ENCODE peak calls at places on chromosomes 12 and 14, in ten cellular contexts. A, D, U, W, F, Y, Z, E, V and S are unnamed samples. For H3K9me3 and H3K4me1, the result is how much of the 10 kb centered on the place peaks cover.

GRCh38 chr12:31491819-31492598 is 98.9 kb downstream of the DENND5B start:
- DNase-seq in V (peak), Z (no peak), U (no peak), D (no peak), A (peak), E (no peak), F (no peak), Y (no peak), W (no peak), S (no peak)

GRCh38 chr14:44369401-44370123 is 137.5 kb downstream of the FSCB start:
- DNase-seq in Z (no peak), A (no peak), F (no peak), D (no peak), U (no peak), E (no peak), W (no peak), Y (no peak), V (no peak), S (no peak)

GRCh38 chr14:64817631-64818030 is 62.1 kb downstream of the SPTB start:
- DNase-seq in D (no peak), V (no peak), W (no peak), U (no peak), E (no peak), F (no peak), A (peak), Y (no peak), Z (no peak), S (no peak)

GRCh38 chr12:13165578-13166120 is 30.9 kb upstream of the EMP1 start:
- DNase-seq in U (peak), W (no peak), F (peak), A (peak), E (peak), V (peak), Y (peak), Z (peak), D (peak), S (peak)

GRCh38 chr12:110699591-110700445 is 10.9 kb upstream of the HVCN1 start:
- DNase-seq in V (no peak), Y (no peak), W (no peak), E (no peak), U (no peak), D (peak), Z (peak), A (no peak), F (no peak), S (no peak)

GRCh38 chr12:95130096-95130495 is 56.7 kb upstream of the NR2C1 start:
- DNase-seq in E (peak), Z (no peak), F (no peak), Y (no peak), D (no peak), A (no peak), U (no peak), V (peak), W (no peak), S (no peak)

GRCh38 chr12:28568083-28568482 is 377.8 kb downstream of the CCDC91 start:
- DNase-seq in Y (no peak), D (no peak), W (no peak), A (peak), V (peak), E (no peak), F (no peak), U (no peak), Z (no peak), S (no peak)

GRCh38 chr14:75634848-75635247 is 25.8 kb downstream of the ERG28 start:
- DNase-seq in E (no peak), A (no peak), F (no peak), D (no peak), U (no peak), Z (no peak), Y (no peak), V (no peak), W (no peak), S (no peak)

GRCh38 chr14:89337912-89338311 is 79.1 kb downstream of the FOXN3 start:
- DNase-seq in Y (no peak), D (no peak), E (no peak), U (no peak), V (no peak), Z (peak), A (peak), F (no peak), W (no peak), S (no peak)

GRCh38 chr12:73517859-73518258 is 1019.8 kb upstream of the ATXN7L3B start:
- DNase-seq in Z (no peak), F (no peak), E (no peak), W (no peak), Y (no peak), U (no peak), V (no peak), D (no peak), A (no peak), S (no peak)

GRCh38 chr12:73514672-73515071 is 1023.0 kb upstream of the ATXN7L3B start:
- DNase-seq in W (no peak), A (no peak), U (no peak), Y (no peak), E (no peak), Z (no peak), D (no peak), V (no peak), F (no peak), S (no peak)
- H3K9me3 ChIP-seq in W (under half), A (under half), U (under half), Y (under half), E (under half), Z (under half), D (under half), V (under half), F (under half), S (under half)

GRCh38 chr12:122887817-122888212 is 8.1 kb downstream of the VPS37B start:
- DNase-seq in D (no peak), V (no peak), A (no peak), Z (no peak), F (no peak), U (no peak), Y (no peak), W (no peak), E (no peak), S (no peak)

GRCh38 chr12:122886161-122886560 is 9.8 kb downstream of the VPS37B start:
- DNase-seq in E (peak), W (no peak), D (no peak), Y (no peak), A (no peak), U (no peak), Z (no peak), F (no peak), V (no peak), S (no peak)

GRCh38 chr12:122884860-122885259 is 11.1 kb downstream of the VPS37B start:
- DNase-seq in Z (no peak), U (no peak), A (no peak), Y (no peak), E (no peak), F (no peak), W (no peak), D (no peak), V (no peak), S (no peak)

GRCh38 chr12:122888232-122888752 is 7.6 kb downstream of the VPS37B start:
- DNase-seq in Y (peak), W (no peak), E (peak), A (peak), D (peak), Z (no peak), U (no peak), V (peak), F (no peak), S (peak)

DNA sequence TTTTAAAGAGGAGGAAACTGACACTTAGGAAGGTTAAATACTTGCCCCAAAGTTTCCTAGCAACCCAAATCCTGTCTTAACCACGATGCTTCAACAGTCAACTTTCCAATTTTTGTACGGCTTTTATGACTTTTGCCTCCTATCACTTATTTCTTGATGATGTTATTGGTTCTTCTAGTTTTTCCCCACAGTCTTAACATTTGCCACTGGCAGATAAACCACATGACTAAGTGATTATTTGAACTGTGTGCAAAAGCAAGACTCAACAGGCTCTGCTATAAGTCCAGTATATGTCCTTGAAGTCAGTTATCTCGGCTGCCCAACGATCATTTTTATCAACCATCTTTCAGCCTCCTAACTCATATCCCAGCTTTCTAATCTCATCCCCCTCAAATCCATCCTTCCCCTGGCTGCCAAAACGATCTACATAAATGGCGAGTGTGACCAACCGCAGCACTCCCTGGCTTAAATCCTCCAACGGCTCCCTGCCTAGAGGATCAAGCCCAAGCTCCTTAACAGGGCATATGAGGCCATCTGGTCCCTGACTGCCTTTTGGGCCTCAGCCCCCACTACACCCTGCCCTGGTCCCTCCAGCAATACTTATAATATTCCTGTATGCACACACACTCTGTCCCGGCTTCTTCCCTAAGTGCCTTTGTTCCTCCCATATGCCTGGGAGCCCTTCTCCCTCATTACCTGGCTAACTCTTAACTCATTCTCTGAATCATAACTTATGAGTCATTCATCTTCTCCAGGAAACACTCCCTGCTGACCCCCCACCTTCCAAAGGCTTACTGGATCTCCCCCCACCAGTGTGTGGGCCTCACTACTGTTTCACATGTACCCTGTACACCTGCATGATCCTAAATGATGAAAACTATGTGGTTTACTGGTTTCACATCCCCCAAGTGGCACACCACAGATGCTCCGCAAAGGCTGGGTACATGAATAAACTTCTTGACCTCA is 8.8 kb downstream of the VPS37B start:
- DNase-seq in Y (no peak), E (no peak), F (no peak), A (no peak), V (peak), Z (no peak), W (no peak), U (peak), D (no peak), S (no peak)
- H3K4me1 ChIP-seq in Y (half or more), E (half or more), F (under half), A (under half), V (half or more), Z (half or more), W (half or more), U (half or more), D (under half), S (half or more)

GRCh38 chr12:34390846-34391700 is 368.8 kb downstream of the ALG10 start:
- DNase-seq in Y (no peak), Z (peak), D (peak), E (no peak), V (no peak), W (no peak), U (peak), F (peak), A (no peak), S (no peak)

GRCh38 chr12:34388636-34389377 is 366.5 kb downstream of the ALG10 start:
- DNase-seq in Y (no peak), A (no peak), F (peak), Z (peak), D (peak), V (no peak), U (peak), W (no peak), E (no peak), S (no peak)

GRCh38 chr12:34389378-34390170 is 367.3 kb downstream of the ALG10 start:
- DNase-seq in F (peak), Y (no peak), V (no peak), A (no peak), D (peak), U (peak), W (no peak), E (no peak), Z (peak), S (peak)

GRCh38 chr12:34391771-34392581 is 369.7 kb downstream of the ALG10 start:
- DNase-seq in F (peak), D (peak), E (no peak), V (no peak), U (peak), Z (peak), Y (no peak), A (no peak), W (no peak), S (peak)

GRCh38 chr12:34390171-34390841 is 368.0 kb downstream of the ALG10 start:
- DNase-seq in Y (no peak), Z (peak), W (no peak), A (no peak), U (peak), D (peak), E (no peak), F (peak), V (no peak), S (peak)
- H3K9me3 ChIP-seq in Y (under half), Z (under half), W (half or more), A (under half), U (under half), D (under half), E (under half), F (half or more), V (under half), S (under half)

GRCh38 chr12:104306376-104306775 is 2.8 kb downstream of the EID3 start:
- DNase-seq in Y (no peak), U (no peak), F (no peak), E (no peak), W (no peak), Z (no peak), V (no peak), A (no peak), D (no peak), S (no peak)

GRCh38 chr12:104305349-104305748 is 1.8 kb downstream of the EID3 start:
- DNase-seq in D (no peak), V (no peak), A (no peak), E (no peak), W (no peak), F (no peak), U (no peak), Z (no peak), Y (no peak), S (no peak)

GRCh38 chr12:104303538-104304151 is at the start of gene EID3:
- DNase-seq in V (peak), D (peak), A (peak), Z (peak), E (peak), F (peak), Y (peak), U (peak), W (peak), S (peak)

GRCh38 chr12:104306943-104307654 is 3.6 kb downstream of the EID3 start:
- DNase-seq in Z (no peak), F (no peak), Y (no peak), V (no peak), U (no peak), D (no peak), E (no peak), A (no peak), W (no peak), S (no peak)

DNA sequence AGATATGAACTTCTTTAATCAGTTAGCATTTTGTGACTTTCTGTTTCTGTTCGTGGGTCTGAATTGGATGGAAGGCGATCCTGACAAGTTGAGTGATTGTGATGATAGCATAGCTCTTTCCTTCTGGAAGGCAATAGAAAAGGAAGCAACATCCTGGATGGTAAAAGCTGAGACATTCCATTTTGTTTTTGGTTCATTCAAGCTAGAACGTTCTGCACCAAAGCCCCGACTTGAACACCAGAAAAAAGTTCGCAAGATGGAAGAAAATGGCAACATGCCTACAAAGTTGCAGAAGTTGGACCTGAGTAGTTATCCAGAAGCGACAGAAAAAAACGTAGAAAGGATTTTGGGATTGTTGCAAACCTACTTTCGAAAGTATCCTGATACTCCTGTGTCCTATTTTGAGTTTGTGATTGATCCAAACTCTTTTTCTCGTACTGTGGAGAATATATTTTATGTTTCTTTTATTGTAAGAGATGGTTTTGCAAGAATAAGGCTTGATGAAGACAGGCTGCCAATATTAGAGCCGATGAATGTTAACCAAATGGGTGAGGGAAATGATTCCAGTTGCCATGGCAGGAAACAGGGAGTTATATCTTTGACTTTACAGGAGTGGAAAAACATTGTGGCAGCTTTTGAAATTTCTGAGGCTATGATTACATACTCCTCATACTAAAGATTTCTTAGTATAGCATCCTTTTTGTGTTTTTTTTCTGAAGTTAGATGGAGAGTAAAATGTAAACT is 894 bp downstream of the EID3 start:
- DNase-seq in A (no peak), Y (no peak), E (no peak), U (no peak), V (no peak), W (no peak), Z (no peak), F (no peak), D (no peak), S (no peak)
- H3K4me1 ChIP-seq in A (half or more), Y (under half), E (under half), U (under half), V (under half), W (under half), Z (half or more), F (under half), D (under half), S (under half)

DNA sequence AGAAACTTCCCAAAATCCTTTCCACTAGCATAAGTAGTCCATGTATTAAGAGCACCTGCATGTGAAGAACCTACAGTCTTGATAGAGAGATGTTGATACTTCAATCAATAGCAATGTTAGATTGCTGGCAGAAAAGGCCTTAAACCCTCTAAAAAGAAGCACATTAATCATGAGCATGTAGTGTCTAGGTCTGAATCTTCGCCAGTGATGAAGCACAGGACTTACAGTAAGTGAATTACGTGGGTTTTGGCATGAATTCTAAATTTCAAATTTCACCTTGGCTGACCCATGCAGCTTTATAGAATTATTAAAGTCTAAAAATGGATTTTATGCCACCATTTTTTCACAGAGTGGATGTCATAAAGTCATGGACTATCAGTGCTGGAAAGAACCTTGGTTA is 791.6 kb upstream of the NOVA1 start:
- DNase-seq in U (no peak), Y (no peak), Z (no peak), W (no peak), V (peak), E (no peak), F (no peak), D (no peak), A (no peak), S (no peak)
- H3K9me3 ChIP-seq in U (under half), Y (under half), Z (under half), W (under half), V (under half), E (under half), F (under half), D (under half), A (under half), S (under half)

DNA sequence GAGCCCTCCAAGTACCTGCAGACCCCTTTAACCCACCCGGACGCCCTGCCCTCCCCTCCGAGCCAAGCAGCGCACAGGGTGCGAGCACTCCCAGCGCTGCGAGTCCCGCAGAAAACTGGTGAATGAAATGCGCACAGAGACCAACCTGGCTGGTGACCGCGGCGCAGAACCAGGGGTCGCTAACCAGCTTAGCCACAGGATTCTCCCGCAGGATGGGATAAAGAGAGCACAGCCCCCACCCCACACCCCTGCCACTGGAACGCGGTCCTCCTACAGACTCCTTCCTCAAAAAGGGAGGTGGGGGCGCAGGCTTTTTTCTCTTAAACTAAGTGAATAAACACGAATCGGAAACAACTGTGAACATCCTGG is 1.0 kb downstream of the ATP2B1 start:
- DNase-seq in Y (peak), W (no peak), D (peak), V (no peak), Z (peak), U (peak), F (peak), A (no peak), E (no peak), S (no peak)
- H3K4me1 ChIP-seq in Y (under half), W (under half), D (under half), V (under half), Z (under half), U (under half), F (under half), A (under half), E (under half), S (under half)

GRCh38 chr12:67661311-67662011 is 12.9 kb downstream of the DYRK2 start:
- DNase-seq in W (no peak), E (no peak), Z (no peak), D (no peak), F (no peak), U (no peak), A (peak), V (peak), Y (no peak), S (no peak)
- H3K9me3 ChIP-seq in W (under half), E (under half), Z (under half), D (under half), F (under half), U (under half), A (under half), V (under half), Y (under half), S (under half)

GRCh38 chr12:3251691-3252090 is 174.5 kb downstream of the TSPAN9 start:
- DNase-seq in V (no peak), U (no peak), A (no peak), D (peak), W (no peak), Z (no peak), F (peak), E (no peak), Y (no peak), S (no peak)

GRCh38 chr12:3251067-3251466 is 173.9 kb downstream of the TSPAN9 start:
- DNase-seq in U (no peak), Y (no peak), W (no peak), V (no peak), D (peak), F (peak), E (no peak), A (no peak), Z (peak), S (no peak)

GRCh38 chr12:3253682-3254275 is 176.6 kb downstream of the TSPAN9 start:
- DNase-seq in U (no peak), F (peak), W (no peak), E (no peak), Y (no peak), A (no peak), Z (no peak), D (peak), V (no peak), S (no peak)

GRCh38 chr12:3250576-3250975 is 173.4 kb downstream of the TSPAN9 start:
- DNase-seq in F (peak), W (no peak), U (no peak), Z (peak), Y (no peak), D (peak), E (no peak), A (no peak), V (no peak), S (peak)

GRCh38 chr12:3252416-3252815 is 175.2 kb downstream of the TSPAN9 start:
- DNase-seq in U (no peak), Y (no peak), E (peak), V (peak), A (no peak), W (no peak), Z (peak), D (peak), F (peak), S (peak)
- H3K4me1 ChIP-seq in U (under half), Y (under half), E (under half), V (under half), A (under half), W (under half), Z (half or more), D (under half), F (under half), S (half or more)